ENCODE peak calls at places on chromosomes 6 and 20, in five cellular contexts. One of them, this sample, is unnamed.

GRCh38 chr6:20997143-20997792 is 463.0 kb downstream of the CDKAL1 start:
- DNase-seq in EL: no peak
- DNase-seq in prostate gland: no peak
- DNase-seq in BE2C: no peak
- DNase-seq in activated naive CD8-positive, alpha-beta T cell treated with anti-CD3 and anti-CD28 coated beads, Interleukin-2, amount 50 U/mL, for 16 hours: no peak
- DNase-seq in this sample: no peak

GRCh38 chr6:34062815-34063214 is 83.1 kb downstream of the GRM4 start:
- DNase-seq in EL: no peak
- DNase-seq in prostate gland: no peak
- DNase-seq in BE2C: no peak
- DNase-seq in activated naive CD8-positive, alpha-beta T cell treated with anti-CD3 and anti-CD28 coated beads, Interleukin-2, amount 50 U/mL, for 16 hours: no peak
- DNase-seq in this sample: no peak

GRCh38 chr6:10837009-10837691 is 1.2 kb downstream of the MAK start:
- DNase-seq in EL: peak; percentile 28
- DNase-seq in prostate gland: peak; percentile 14
- DNase-seq in BE2C: no peak
- DNase-seq in activated naive CD8-positive, alpha-beta T cell treated with anti-CD3 and anti-CD28 coated beads, Interleukin-2, amount 50 U/mL, for 16 hours: no peak
- DNase-seq in this sample: no peak

GRCh38 chr6:127302728-127303675 is 36.3 kb downstream of the RNF146 start:
- DNase-seq in EL: peak; percentile 52
- DNase-seq in prostate gland: peak; percentile 31
- DNase-seq in BE2C: peak; percentile 24
- DNase-seq in activated naive CD8-positive, alpha-beta T cell treated with anti-CD3 and anti-CD28 coated beads, Interleukin-2, amount 50 U/mL, for 16 hours: no peak
- DNase-seq in this sample: no peak

GRCh38 chr20:19699132-19699971 is 58.7 kb upstream of the RIN2 start:
- DNase-seq in EL: peak; percentile 91
- DNase-seq in prostate gland: no peak
- DNase-seq in BE2C: no peak
- DNase-seq in activated naive CD8-positive, alpha-beta T cell treated with anti-CD3 and anti-CD28 coated beads, Interleukin-2, amount 50 U/mL, for 16 hours: no peak
- DNase-seq in this sample: peak; percentile 53

GRCh38 chr20:23273776-23274175 is 76.8 kb upstream of the NXT1 start:
- DNase-seq in EL: no peak
- DNase-seq in prostate gland: no peak
- DNase-seq in BE2C: no peak
- DNase-seq in activated naive CD8-positive, alpha-beta T cell treated with anti-CD3 and anti-CD28 coated beads, Interleukin-2, amount 50 U/mL, for 16 hours: no peak
- DNase-seq in this sample: no peak

GRCh38 chr6:123687864-123688263 is 51.1 kb upstream of the TRDN start:
- DNase-seq in EL: no peak
- DNase-seq in prostate gland: no peak
- DNase-seq in BE2C: no peak
- DNase-seq in activated naive CD8-positive, alpha-beta T cell treated with anti-CD3 and anti-CD28 coated beads, Interleukin-2, amount 50 U/mL, for 16 hours: no peak
- DNase-seq in this sample: no peak

GRCh38 chr20:8656335-8656734 is 412.6 kb upstream of the PLCB4 start:
- DNase-seq in EL: no peak
- DNase-seq in prostate gland: no peak
- DNase-seq in BE2C: no peak
- DNase-seq in activated naive CD8-positive, alpha-beta T cell treated with anti-CD3 and anti-CD28 coated beads, Interleukin-2, amount 50 U/mL, for 16 hours: no peak
- DNase-seq in this sample: no peak

GRCh38 chr6:113461153-113461897 is 395.8 kb upstream of the MARCKS start:
- DNase-seq in EL: no peak
- DNase-seq in prostate gland: no peak
- DNase-seq in BE2C: peak; percentile 28
- DNase-seq in activated naive CD8-positive, alpha-beta T cell treated with anti-CD3 and anti-CD28 coated beads, Interleukin-2, amount 50 U/mL, for 16 hours: no peak
- DNase-seq in this sample: no peak

GRCh38 chr20:62876826-62877728 is 15.5 kb upstream of the TCFL5 start:
- DNase-seq in EL: no peak
- DNase-seq in prostate gland: no peak
- DNase-seq in BE2C: peak; percentile 81
- DNase-seq in activated naive CD8-positive, alpha-beta T cell treated with anti-CD3 and anti-CD28 coated beads, Interleukin-2, amount 50 U/mL, for 16 hours: no peak
- DNase-seq in this sample: no peak

GRCh38 chr6:168293641-168294530 is 25.7 kb downstream of the DACT2 start:
- DNase-seq in EL: no peak
- DNase-seq in prostate gland: no peak
- DNase-seq in BE2C: no peak
- DNase-seq in activated naive CD8-positive, alpha-beta T cell treated with anti-CD3 and anti-CD28 coated beads, Interleukin-2, amount 50 U/mL, for 16 hours: no peak
- DNase-seq in this sample: no peak

GRCh38 chr6:11354019-11354418 is 121.6 kb upstream of the NEDD9 start:
- DNase-seq in EL: peak; percentile 12
- DNase-seq in prostate gland: peak; percentile 47
- DNase-seq in BE2C: no peak
- DNase-seq in activated naive CD8-positive, alpha-beta T cell treated with anti-CD3 and anti-CD28 coated beads, Interleukin-2, amount 50 U/mL, for 16 hours: peak; percentile 58
- DNase-seq in this sample: no peak

GRCh38 chr20:38094373-38094775 is 60.8 kb downstream of the RPRD1B start:
- DNase-seq in EL: peak; percentile 80
- DNase-seq in prostate gland: no peak
- DNase-seq in BE2C: peak; percentile 34
- DNase-seq in activated naive CD8-positive, alpha-beta T cell treated with anti-CD3 and anti-CD28 coated beads, Interleukin-2, amount 50 U/mL, for 16 hours: no peak
- DNase-seq in this sample: no peak

GRCh38 chr20:38728911-38729642 is 4.8 kb downstream of the SLC32A1 start:
- DNase-seq in EL: no peak
- DNase-seq in prostate gland: no peak
- DNase-seq in BE2C: no peak
- DNase-seq in activated naive CD8-positive, alpha-beta T cell treated with anti-CD3 and anti-CD28 coated beads, Interleukin-2, amount 50 U/mL, for 16 hours: no peak
- DNase-seq in this sample: no peak

GRCh38 chr20:14337400-14338171 is at the start of gene FLRT3:
- DNase-seq in EL: peak; percentile 87
- DNase-seq in prostate gland: peak; percentile 92
- DNase-seq in BE2C: peak; percentile 88
- DNase-seq in activated naive CD8-positive, alpha-beta T cell treated with anti-CD3 and anti-CD28 coated beads, Interleukin-2, amount 50 U/mL, for 16 hours: no peak
- DNase-seq in this sample: peak; percentile 70

GRCh38 chr20:62545271-62545670 is 69.5 kb upstream of the GATA5 start:
- DNase-seq in EL: no peak
- DNase-seq in prostate gland: no peak
- DNase-seq in BE2C: no peak
- DNase-seq in activated naive CD8-positive, alpha-beta T cell treated with anti-CD3 and anti-CD28 coated beads, Interleukin-2, amount 50 U/mL, for 16 hours: no peak
- DNase-seq in this sample: no peak

GRCh38 chr20:39112196-39112743 is 150.1 kb downstream of the DHX35 start:
- DNase-seq in EL: peak; percentile 53
- DNase-seq in prostate gland: peak; percentile 29
- DNase-seq in BE2C: peak; percentile 70
- DNase-seq in activated naive CD8-positive, alpha-beta T cell treated with anti-CD3 and anti-CD28 coated beads, Interleukin-2, amount 50 U/mL, for 16 hours: no peak
- DNase-seq in this sample: no peak

GRCh38 chr20:48794360-48794759 is 33.4 kb downstream of the PREX1 start:
- DNase-seq in EL: no peak
- DNase-seq in prostate gland: no peak
- DNase-seq in BE2C: no peak
- DNase-seq in activated naive CD8-positive, alpha-beta T cell treated with anti-CD3 and anti-CD28 coated beads, Interleukin-2, amount 50 U/mL, for 16 hours: no peak
- DNase-seq in this sample: no peak

GRCh38 chr6:1846611-1847010 is 236.9 kb downstream of the FOXC1 start:
- DNase-seq in EL: no peak
- DNase-seq in prostate gland: no peak
- DNase-seq in BE2C: no peak
- DNase-seq in activated naive CD8-positive, alpha-beta T cell treated with anti-CD3 and anti-CD28 coated beads, Interleukin-2, amount 50 U/mL, for 16 hours: no peak
- DNase-seq in this sample: no peak

GRCh38 chr6:13712485-13712990 is 903 bp upstream of the RANBP9 start:
- DNase-seq in EL: peak; percentile 17
- DNase-seq in prostate gland: no peak
- DNase-seq in BE2C: no peak
- DNase-seq in activated naive CD8-positive, alpha-beta T cell treated with anti-CD3 and anti-CD28 coated beads, Interleukin-2, amount 50 U/mL, for 16 hours: no peak
- DNase-seq in this sample: no peak

GRCh38 chr20:34871966-34872603 is 571 bp downstream of the GGT7 start:
- DNase-seq in EL: no peak
- DNase-seq in prostate gland: no peak
- DNase-seq in BE2C: no peak
- DNase-seq in activated naive CD8-positive, alpha-beta T cell treated with anti-CD3 and anti-CD28 coated beads, Interleukin-2, amount 50 U/mL, for 16 hours: no peak
- DNase-seq in this sample: no peak

GRCh38 chr6:165636415-165637048 is 26.5 kb downstream of the PDE10A start:
- DNase-seq in EL: no peak
- DNase-seq in prostate gland: no peak
- DNase-seq in BE2C: no peak
- DNase-seq in activated naive CD8-positive, alpha-beta T cell treated with anti-CD3 and anti-CD28 coated beads, Interleukin-2, amount 50 U/mL, for 16 hours: no peak
- DNase-seq in this sample: no peak